ENCODE peak calls at places on chromosomes 7 and 10, in four cellular contexts. One of them, this sample, is unnamed.

GRCh38 chr7:22731781-22732180 is 4.8 kb downstream of the IL6 start:
- DNase-seq in activated T-helper 1 cell treated with anti-CD3 and anti-CD28 coated beads, Interleukin-12 subunit alpha, Interleukin-12 subunit beta, Interleukin-2, Interleukin-4 antibody, amounts not matched to agents 30 ng/mL and 10 ng/mL and 1 ng/mL, durations not matched to agents 14 hours and 24 hours and 36 hours: no peak
- DNase-seq in GM04504: no peak
- DNase-seq in SW 1271: no peak
- DNase-seq in this sample: no peak

GRCh38 chr10:89171996-89172395 is 35.1 kb downstream of the CH25H start:
- DNase-seq in activated T-helper 1 cell treated with anti-CD3 and anti-CD28 coated beads, Interleukin-12 subunit alpha, Interleukin-12 subunit beta, Interleukin-2, Interleukin-4 antibody, amounts not matched to agents 30 ng/mL and 10 ng/mL and 1 ng/mL, durations not matched to agents 14 hours and 24 hours and 36 hours: no peak
- DNase-seq in GM04504: no peak
- DNase-seq in SW 1271: no peak
- DNase-seq in this sample: no peak

GRCh38 chr10:33005322-33006282 is 47.6 kb upstream of the ITGB1 start:
- DNase-seq in activated T-helper 1 cell treated with anti-CD3 and anti-CD28 coated beads, Interleukin-12 subunit alpha, Interleukin-12 subunit beta, Interleukin-2, Interleukin-4 antibody, amounts not matched to agents 30 ng/mL and 10 ng/mL and 1 ng/mL, durations not matched to agents 14 hours and 24 hours and 36 hours: no peak
- DNase-seq in GM04504: peak
- DNase-seq in SW 1271: peak
- DNase-seq in this sample: peak

GRCh38 chr10:47223236-47223635 is 76.8 kb upstream of the GDF10 start:
- DNase-seq in activated T-helper 1 cell treated with anti-CD3 and anti-CD28 coated beads, Interleukin-12 subunit alpha, Interleukin-12 subunit beta, Interleukin-2, Interleukin-4 antibody, amounts not matched to agents 30 ng/mL and 10 ng/mL and 1 ng/mL, durations not matched to agents 14 hours and 24 hours and 36 hours: no peak
- DNase-seq in GM04504: no peak
- DNase-seq in SW 1271: no peak
- DNase-seq in this sample: no peak

GRCh38 chr7:139726485-139726869 is 51.3 kb downstream of the HIPK2 start:
- DNase-seq in activated T-helper 1 cell treated with anti-CD3 and anti-CD28 coated beads, Interleukin-12 subunit alpha, Interleukin-12 subunit beta, Interleukin-2, Interleukin-4 antibody, amounts not matched to agents 30 ng/mL and 10 ng/mL and 1 ng/mL, durations not matched to agents 14 hours and 24 hours and 36 hours: no peak
- DNase-seq in GM04504: no peak
- DNase-seq in SW 1271: no peak
- DNase-seq in this sample: no peak

GRCh38 chr10:102727037-102727818 is 12.8 kb downstream of the SFXN2 start:
- DNase-seq in activated T-helper 1 cell treated with anti-CD3 and anti-CD28 coated beads, Interleukin-12 subunit alpha, Interleukin-12 subunit beta, Interleukin-2, Interleukin-4 antibody, amounts not matched to agents 30 ng/mL and 10 ng/mL and 1 ng/mL, durations not matched to agents 14 hours and 24 hours and 36 hours: no peak
- DNase-seq in GM04504: no peak
- DNase-seq in SW 1271: no peak
- DNase-seq in this sample: no peak

GRCh38 chr10:71437537-71438058 is 40.9 kb downstream of the CDH23 start:
- DNase-seq in activated T-helper 1 cell treated with anti-CD3 and anti-CD28 coated beads, Interleukin-12 subunit alpha, Interleukin-12 subunit beta, Interleukin-2, Interleukin-4 antibody, amounts not matched to agents 30 ng/mL and 10 ng/mL and 1 ng/mL, durations not matched to agents 14 hours and 24 hours and 36 hours: no peak
- DNase-seq in GM04504: no peak
- DNase-seq in SW 1271: no peak
- DNase-seq in this sample: no peak

GRCh38 chr7:127995866-127996215 is 35.4 kb downstream of the LRRC4 start:
- DNase-seq in activated T-helper 1 cell treated with anti-CD3 and anti-CD28 coated beads, Interleukin-12 subunit alpha, Interleukin-12 subunit beta, Interleukin-2, Interleukin-4 antibody, amounts not matched to agents 30 ng/mL and 10 ng/mL and 1 ng/mL, durations not matched to agents 14 hours and 24 hours and 36 hours: no peak
- DNase-seq in GM04504: no peak
- DNase-seq in SW 1271: no peak
- DNase-seq in this sample: peak

GRCh38 chr10:16441106-16441850 is 4.5 kb downstream of the PTER start:
- DNase-seq in activated T-helper 1 cell treated with anti-CD3 and anti-CD28 coated beads, Interleukin-12 subunit alpha, Interleukin-12 subunit beta, Interleukin-2, Interleukin-4 antibody, amounts not matched to agents 30 ng/mL and 10 ng/mL and 1 ng/mL, durations not matched to agents 14 hours and 24 hours and 36 hours: no peak
- DNase-seq in GM04504: no peak
- DNase-seq in SW 1271: no peak
- DNase-seq in this sample: no peak

GRCh38 chr10:128483216-128483615 is 357.0 kb upstream of the MKI67 start:
- DNase-seq in activated T-helper 1 cell treated with anti-CD3 and anti-CD28 coated beads, Interleukin-12 subunit alpha, Interleukin-12 subunit beta, Interleukin-2, Interleukin-4 antibody, amounts not matched to agents 30 ng/mL and 10 ng/mL and 1 ng/mL, durations not matched to agents 14 hours and 24 hours and 36 hours: no peak
- DNase-seq in GM04504: no peak
- DNase-seq in SW 1271: no peak
- DNase-seq in this sample: no peak

GRCh38 chr7:47470567-47471357 is 111.1 kb downstream of the TNS3 start:
- DNase-seq in activated T-helper 1 cell treated with anti-CD3 and anti-CD28 coated beads, Interleukin-12 subunit alpha, Interleukin-12 subunit beta, Interleukin-2, Interleukin-4 antibody, amounts not matched to agents 30 ng/mL and 10 ng/mL and 1 ng/mL, durations not matched to agents 14 hours and 24 hours and 36 hours: no peak
- DNase-seq in GM04504: no peak
- DNase-seq in SW 1271: no peak
- DNase-seq in this sample: no peak

GRCh38 chr7:607938-608337 is 88.3 kb upstream of the PDGFA start:
- DNase-seq in activated T-helper 1 cell treated with anti-CD3 and anti-CD28 coated beads, Interleukin-12 subunit alpha, Interleukin-12 subunit beta, Interleukin-2, Interleukin-4 antibody, amounts not matched to agents 30 ng/mL and 10 ng/mL and 1 ng/mL, durations not matched to agents 14 hours and 24 hours and 36 hours: no peak
- DNase-seq in GM04504: no peak
- DNase-seq in SW 1271: no peak
- DNase-seq in this sample: no peak

GRCh38 chr7:36404639-36405408 is 15.2 kb downstream of the ANLN start:
- DNase-seq in activated T-helper 1 cell treated with anti-CD3 and anti-CD28 coated beads, Interleukin-12 subunit alpha, Interleukin-12 subunit beta, Interleukin-2, Interleukin-4 antibody, amounts not matched to agents 30 ng/mL and 10 ng/mL and 1 ng/mL, durations not matched to agents 14 hours and 24 hours and 36 hours: no peak
- DNase-seq in GM04504: no peak
- DNase-seq in SW 1271: no peak
- DNase-seq in this sample: no peak

GRCh38 chr7:17928055-17928454 is 12.2 kb downstream of the SNX13 start:
- DNase-seq in activated T-helper 1 cell treated with anti-CD3 and anti-CD28 coated beads, Interleukin-12 subunit alpha, Interleukin-12 subunit beta, Interleukin-2, Interleukin-4 antibody, amounts not matched to agents 30 ng/mL and 10 ng/mL and 1 ng/mL, durations not matched to agents 14 hours and 24 hours and 36 hours: no peak
- DNase-seq in GM04504: no peak
- DNase-seq in SW 1271: no peak
- DNase-seq in this sample: peak

GRCh38 chr7:92930404-92930803 is 94.0 kb upstream of the CDK6 start:
- DNase-seq in activated T-helper 1 cell treated with anti-CD3 and anti-CD28 coated beads, Interleukin-12 subunit alpha, Interleukin-12 subunit beta, Interleukin-2, Interleukin-4 antibody, amounts not matched to agents 30 ng/mL and 10 ng/mL and 1 ng/mL, durations not matched to agents 14 hours and 24 hours and 36 hours: no peak
- DNase-seq in GM04504: no peak
- DNase-seq in SW 1271: no peak
- DNase-seq in this sample: no peak

GRCh38 chr10:78025685-78026364 is 3.5 kb downstream of the POLR3A start:
- DNase-seq in activated T-helper 1 cell treated with anti-CD3 and anti-CD28 coated beads, Interleukin-12 subunit alpha, Interleukin-12 subunit beta, Interleukin-2, Interleukin-4 antibody, amounts not matched to agents 30 ng/mL and 10 ng/mL and 1 ng/mL, durations not matched to agents 14 hours and 24 hours and 36 hours: no peak
- DNase-seq in GM04504: peak
- DNase-seq in SW 1271: peak
- DNase-seq in this sample: no peak

GRCh38 chr7:5625938-5626337 is 155.5 kb downstream of the RNF216 start:
- DNase-seq in activated T-helper 1 cell treated with anti-CD3 and anti-CD28 coated beads, Interleukin-12 subunit alpha, Interleukin-12 subunit beta, Interleukin-2, Interleukin-4 antibody, amounts not matched to agents 30 ng/mL and 10 ng/mL and 1 ng/mL, durations not matched to agents 14 hours and 24 hours and 36 hours: no peak
- DNase-seq in GM04504: peak
- DNase-seq in SW 1271: no peak
- DNase-seq in this sample: no peak

GRCh38 chr7:157710396-157710795 is 373.6 kb downstream of the DNAJB6 start:
- DNase-seq in activated T-helper 1 cell treated with anti-CD3 and anti-CD28 coated beads, Interleukin-12 subunit alpha, Interleukin-12 subunit beta, Interleukin-2, Interleukin-4 antibody, amounts not matched to agents 30 ng/mL and 10 ng/mL and 1 ng/mL, durations not matched to agents 14 hours and 24 hours and 36 hours: no peak
- DNase-seq in GM04504: no peak
- DNase-seq in SW 1271: no peak
- DNase-seq in this sample: no peak

GRCh38 chr7:99380823-99381663 is 6.5 kb downstream of the ARPC1B start:
- DNase-seq in activated T-helper 1 cell treated with anti-CD3 and anti-CD28 coated beads, Interleukin-12 subunit alpha, Interleukin-12 subunit beta, Interleukin-2, Interleukin-4 antibody, amounts not matched to agents 30 ng/mL and 10 ng/mL and 1 ng/mL, durations not matched to agents 14 hours and 24 hours and 36 hours: peak
- DNase-seq in GM04504: no peak
- DNase-seq in SW 1271: peak
- DNase-seq in this sample: peak

GRCh38 chr10:110754375-110755120 is 110.4 kb downstream of the RBM20 start:
- DNase-seq in activated T-helper 1 cell treated with anti-CD3 and anti-CD28 coated beads, Interleukin-12 subunit alpha, Interleukin-12 subunit beta, Interleukin-2, Interleukin-4 antibody, amounts not matched to agents 30 ng/mL and 10 ng/mL and 1 ng/mL, durations not matched to agents 14 hours and 24 hours and 36 hours: no peak
- DNase-seq in GM04504: no peak
- DNase-seq in SW 1271: no peak
- DNase-seq in this sample: no peak

GRCh38 chr7:47218378-47219176 is 363.3 kb downstream of the TNS3 start:
- DNase-seq in activated T-helper 1 cell treated with anti-CD3 and anti-CD28 coated beads, Interleukin-12 subunit alpha, Interleukin-12 subunit beta, Interleukin-2, Interleukin-4 antibody, amounts not matched to agents 30 ng/mL and 10 ng/mL and 1 ng/mL, durations not matched to agents 14 hours and 24 hours and 36 hours: no peak
- DNase-seq in GM04504: peak
- DNase-seq in SW 1271: no peak
- DNase-seq in this sample: no peak

GRCh38 chr7:14191686-14192098 is 202.2 kb upstream of the ETV1 start:
- DNase-seq in activated T-helper 1 cell treated with anti-CD3 and anti-CD28 coated beads, Interleukin-12 subunit alpha, Interleukin-12 subunit beta, Interleukin-2, Interleukin-4 antibody, amounts not matched to agents 30 ng/mL and 10 ng/mL and 1 ng/mL, durations not matched to agents 14 hours and 24 hours and 36 hours: no peak
- DNase-seq in GM04504: peak
- DNase-seq in SW 1271: no peak
- DNase-seq in this sample: no peak

GRCh38 chr7:158923928-158924511 is 67.7 kb downstream of the DYNC2I1 start:
- DNase-seq in activated T-helper 1 cell treated with anti-CD3 and anti-CD28 coated beads, Interleukin-12 subunit alpha, Interleukin-12 subunit beta, Interleukin-2, Interleukin-4 antibody, amounts not matched to agents 30 ng/mL and 10 ng/mL and 1 ng/mL, durations not matched to agents 14 hours and 24 hours and 36 hours: no peak
- DNase-seq in GM04504: no peak
- DNase-seq in SW 1271: no peak
- DNase-seq in this sample: no peak

GRCh38 chr7:37216156-37216839 is 232.4 kb downstream of the ELMO1 start:
- DNase-seq in activated T-helper 1 cell treated with anti-CD3 and anti-CD28 coated beads, Interleukin-12 subunit alpha, Interleukin-12 subunit beta, Interleukin-2, Interleukin-4 antibody, amounts not matched to agents 30 ng/mL and 10 ng/mL and 1 ng/mL, durations not matched to agents 14 hours and 24 hours and 36 hours: no peak
- DNase-seq in GM04504: no peak
- DNase-seq in SW 1271: no peak
- DNase-seq in this sample: no peak

GRCh38 chr10:129259128-129259527 is 207.9 kb upstream of the MGMT start:
- DNase-seq in activated T-helper 1 cell treated with anti-CD3 and anti-CD28 coated beads, Interleukin-12 subunit alpha, Interleukin-12 subunit beta, Interleukin-2, Interleukin-4 antibody, amounts not matched to agents 30 ng/mL and 10 ng/mL and 1 ng/mL, durations not matched to agents 14 hours and 24 hours and 36 hours: no peak
- DNase-seq in GM04504: no peak
- DNase-seq in SW 1271: no peak
- DNase-seq in this sample: no peak

GRCh38 chr7:36568437-36568818 is 155.9 kb downstream of the AOAH start:
- DNase-seq in activated T-helper 1 cell treated with anti-CD3 and anti-CD28 coated beads, Interleukin-12 subunit alpha, Interleukin-12 subunit beta, Interleukin-2, Interleukin-4 antibody, amounts not matched to agents 30 ng/mL and 10 ng/mL and 1 ng/mL, durations not matched to agents 14 hours and 24 hours and 36 hours: no peak
- DNase-seq in GM04504: no peak
- DNase-seq in SW 1271: no peak
- DNase-seq in this sample: no peak

GRCh38 chr10:131937832-131938231 is 37.0 kb downstream of the PPP2R2D start:
- DNase-seq in activated T-helper 1 cell treated with anti-CD3 and anti-CD28 coated beads, Interleukin-12 subunit alpha, Interleukin-12 subunit beta, Interleukin-2, Interleukin-4 antibody, amounts not matched to agents 30 ng/mL and 10 ng/mL and 1 ng/mL, durations not matched to agents 14 hours and 24 hours and 36 hours: no peak
- DNase-seq in GM04504: no peak
- DNase-seq in SW 1271: no peak
- DNase-seq in this sample: no peak

GRCh38 chr7:94272821-94273583 is 121.7 kb upstream of the COL1A2 start:
- DNase-seq in activated T-helper 1 cell treated with anti-CD3 and anti-CD28 coated beads, Interleukin-12 subunit alpha, Interleukin-12 subunit beta, Interleukin-2, Interleukin-4 antibody, amounts not matched to agents 30 ng/mL and 10 ng/mL and 1 ng/mL, durations not matched to agents 14 hours and 24 hours and 36 hours: no peak
- DNase-seq in GM04504: no peak
- DNase-seq in SW 1271: peak
- DNase-seq in this sample: no peak

GRCh38 chr10:61296161-61296560 is 157.0 kb downstream of the TMEM26 start:
- DNase-seq in activated T-helper 1 cell treated with anti-CD3 and anti-CD28 coated beads, Interleukin-12 subunit alpha, Interleukin-12 subunit beta, Interleukin-2, Interleukin-4 antibody, amounts not matched to agents 30 ng/mL and 10 ng/mL and 1 ng/mL, durations not matched to agents 14 hours and 24 hours and 36 hours: no peak
- DNase-seq in GM04504: no peak
- DNase-seq in SW 1271: no peak
- DNase-seq in this sample: no peak

GRCh38 chr10:98259606-98260319 is 8.2 kb downstream of the LOXL4 start:
- DNase-seq in activated T-helper 1 cell treated with anti-CD3 and anti-CD28 coated beads, Interleukin-12 subunit alpha, Interleukin-12 subunit beta, Interleukin-2, Interleukin-4 antibody, amounts not matched to agents 30 ng/mL and 10 ng/mL and 1 ng/mL, durations not matched to agents 14 hours and 24 hours and 36 hours: no peak
- DNase-seq in GM04504: no peak
- DNase-seq in SW 1271: no peak
- DNase-seq in this sample: no peak

GRCh38 chr10:63521389-63522128 is at the start of gene REEP3:
- DNase-seq in activated T-helper 1 cell treated with anti-CD3 and anti-CD28 coated beads, Interleukin-12 subunit alpha, Interleukin-12 subunit beta, Interleukin-2, Interleukin-4 antibody, amounts not matched to agents 30 ng/mL and 10 ng/mL and 1 ng/mL, durations not matched to agents 14 hours and 24 hours and 36 hours: peak
- DNase-seq in GM04504: peak
- DNase-seq in SW 1271: peak
- DNase-seq in this sample: peak

GRCh38 chr10:1741450-1741849 is 4.1 kb upstream of the ADARB2 start:
- DNase-seq in activated T-helper 1 cell treated with anti-CD3 and anti-CD28 coated beads, Interleukin-12 subunit alpha, Interleukin-12 subunit beta, Interleukin-2, Interleukin-4 antibody, amounts not matched to agents 30 ng/mL and 10 ng/mL and 1 ng/mL, durations not matched to agents 14 hours and 24 hours and 36 hours: no peak
- DNase-seq in GM04504: no peak
- DNase-seq in SW 1271: no peak
- DNase-seq in this sample: no peak

GRCh38 chr10:30417301-30417700 is 16.7 kb upstream of the MAP3K8 start:
- DNase-seq in activated T-helper 1 cell treated with anti-CD3 and anti-CD28 coated beads, Interleukin-12 subunit alpha, Interleukin-12 subunit beta, Interleukin-2, Interleukin-4 antibody, amounts not matched to agents 30 ng/mL and 10 ng/mL and 1 ng/mL, durations not matched to agents 14 hours and 24 hours and 36 hours: no peak
- DNase-seq in GM04504: no peak
- DNase-seq in SW 1271: no peak
- DNase-seq in this sample: no peak

GRCh38 chr10:47078393-47079163 is 167.3 kb downstream of the PTPN20 start:
- DNase-seq in activated T-helper 1 cell treated with anti-CD3 and anti-CD28 coated beads, Interleukin-12 subunit alpha, Interleukin-12 subunit beta, Interleukin-2, Interleukin-4 antibody, amounts not matched to agents 30 ng/mL and 10 ng/mL and 1 ng/mL, durations not matched to agents 14 hours and 24 hours and 36 hours: no peak
- DNase-seq in GM04504: no peak
- DNase-seq in SW 1271: no peak
- DNase-seq in this sample: no peak

GRCh38 chr10:68178592-68178991 is 53.3 kb downstream of the ATOH7 start:
- DNase-seq in activated T-helper 1 cell treated with anti-CD3 and anti-CD28 coated beads, Interleukin-12 subunit alpha, Interleukin-12 subunit beta, Interleukin-2, Interleukin-4 antibody, amounts not matched to agents 30 ng/mL and 10 ng/mL and 1 ng/mL, durations not matched to agents 14 hours and 24 hours and 36 hours: no peak
- DNase-seq in GM04504: no peak
- DNase-seq in SW 1271: no peak
- DNase-seq in this sample: no peak

GRCh38 chr7:7668708-7669107 is 28.2 kb downstream of the UMAD1 start:
- DNase-seq in activated T-helper 1 cell treated with anti-CD3 and anti-CD28 coated beads, Interleukin-12 subunit alpha, Interleukin-12 subunit beta, Interleukin-2, Interleukin-4 antibody, amounts not matched to agents 30 ng/mL and 10 ng/mL and 1 ng/mL, durations not matched to agents 14 hours and 24 hours and 36 hours: no peak
- DNase-seq in GM04504: no peak
- DNase-seq in SW 1271: no peak
- DNase-seq in this sample: no peak

GRCh38 chr7:110724811-110725210 is 366.1 kb upstream of the LRRN3 start:
- DNase-seq in activated T-helper 1 cell treated with anti-CD3 and anti-CD28 coated beads, Interleukin-12 subunit alpha, Interleukin-12 subunit beta, Interleukin-2, Interleukin-4 antibody, amounts not matched to agents 30 ng/mL and 10 ng/mL and 1 ng/mL, durations not matched to agents 14 hours and 24 hours and 36 hours: no peak
- DNase-seq in GM04504: no peak
- DNase-seq in SW 1271: no peak
- DNase-seq in this sample: no peak

This sample was measured in Right ventricle myocardium inferior.